ENCODE peak calls at places on chromosomes 11 and 22, in eight cellular contexts. V, E, L, D, O, Y, C and K are unnamed samples. For H3K4me1, the result is how much of the 10 kb centered on the place peaks cover.

GRCh38 chr11:19241260-19242183 is 777 bp upstream of the E2F8 start:
- DNase-seq in L (no peak), O (no peak), C (peak), V (peak), E (no peak), Y (peak), D (peak), K (no peak)

GRCh38 chr22:42643632-42644421 is 3.4 kb upstream of the ATP5MGL start:
- DNase-seq in D (no peak), L (no peak), Y (no peak), V (no peak), E (no peak), C (no peak), O (no peak), K (no peak)

GRCh38 chr11:44625759-44626523 is 60.5 kb downstream of the CD82 start:
- DNase-seq in D (no peak), V (peak), C (no peak), Y (no peak), L (no peak), O (no peak), E (no peak), K (no peak)

GRCh38 chr11:10778217-10778970 is 27.3 kb downstream of the CTR9 start:
- DNase-seq in D (no peak), C (peak), E (peak), V (no peak), O (peak), L (no peak), Y (no peak), K (no peak)

GRCh38 chr11:11931461-11932055 is 76.9 kb downstream of the DKK3 start:
- DNase-seq in E (peak), V (no peak), C (peak), D (peak), O (peak), Y (peak), L (peak), K (peak)

GRCh38 chr11:115924744-115925567 is 420.7 kb upstream of the CADM1 start:
- DNase-seq in C (no peak), E (peak), D (peak), O (peak), L (no peak), Y (no peak), V (no peak), K (peak)

GRCh38 chr11:35523351-35523768 is 2.1 kb downstream of the PAMR1 start:
- DNase-seq in O (no peak), Y (no peak), L (no peak), C (no peak), V (no peak), E (peak), D (no peak), K (no peak)

GRCh38 chr11:96257972-96258951 is 84.7 kb downstream of the MAML2 start:
- DNase-seq in O (peak), E (peak), Y (no peak), C (no peak), V (no peak), L (no peak), D (no peak), K (no peak)

GRCh38 chr22:49776891-49777290 is 50.8 kb downstream of the BRD1 start:
- DNase-seq in Y (no peak), E (no peak), D (no peak), C (no peak), O (peak), V (no peak), L (no peak), K (peak)

GRCh38 chr22:21972293-21972779 is 10.3 kb downstream of the TOP3B start:
- DNase-seq in Y (peak), V (peak), D (peak), C (no peak), O (no peak), L (peak), E (peak), K (no peak)

GRCh38 chr11:94305146-94305545 is 766 bp downstream of the IZUMO1R start:
- DNase-seq in Y (no peak), C (no peak), L (no peak), E (peak), D (no peak), V (no peak), O (no peak), K (peak)

GRCh38 chr11:2521681-2522630 is 77.1 kb downstream of the KCNQ1 start:
- DNase-seq in V (peak), D (no peak), Y (no peak), L (no peak), C (no peak), O (no peak), E (no peak), K (no peak)

GRCh38 chr11:100396281-100396680 is 290.8 kb upstream of the ARHGAP42 start:
- DNase-seq in E (no peak), Y (no peak), C (no peak), D (no peak), L (no peak), O (no peak), V (no peak), K (no peak)

GRCh38 chr11:854601-855342 is 12.1 kb downstream of the TSPAN4 start:
- DNase-seq in V (no peak), C (no peak), O (no peak), D (no peak), L (no peak), Y (no peak), E (no peak), K (no peak)

DNA sequence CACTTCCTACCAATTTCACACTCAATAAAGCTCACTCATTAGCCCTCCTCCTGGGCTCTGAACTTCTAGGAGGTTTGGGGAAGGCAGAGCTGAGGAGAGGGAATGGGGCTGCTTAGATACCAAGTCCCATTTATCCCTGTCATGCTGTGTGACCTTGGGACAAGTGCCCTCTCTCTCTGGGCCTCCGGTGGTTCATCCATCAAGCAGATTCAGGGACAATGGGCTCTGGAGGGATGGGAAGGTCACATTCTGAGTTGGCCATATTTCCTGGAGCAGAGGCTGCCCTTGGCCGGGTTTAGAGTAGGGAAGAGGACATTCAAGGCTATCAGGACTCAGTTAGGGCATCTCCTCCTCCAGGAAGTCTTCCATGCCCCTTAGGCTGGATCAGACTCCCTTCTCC is 66.7 kb downstream of the PDE2A start:
- DNase-seq in L (no peak), C (no peak), Y (no peak), E (no peak), V (no peak), O (no peak), D (no peak), K (no peak)
- H3K27ac ChIP-seq in L (no peak), C (no peak), Y (no peak), E (no peak), V (no peak), O (no peak), D (no peak), K (no peak)

DNA sequence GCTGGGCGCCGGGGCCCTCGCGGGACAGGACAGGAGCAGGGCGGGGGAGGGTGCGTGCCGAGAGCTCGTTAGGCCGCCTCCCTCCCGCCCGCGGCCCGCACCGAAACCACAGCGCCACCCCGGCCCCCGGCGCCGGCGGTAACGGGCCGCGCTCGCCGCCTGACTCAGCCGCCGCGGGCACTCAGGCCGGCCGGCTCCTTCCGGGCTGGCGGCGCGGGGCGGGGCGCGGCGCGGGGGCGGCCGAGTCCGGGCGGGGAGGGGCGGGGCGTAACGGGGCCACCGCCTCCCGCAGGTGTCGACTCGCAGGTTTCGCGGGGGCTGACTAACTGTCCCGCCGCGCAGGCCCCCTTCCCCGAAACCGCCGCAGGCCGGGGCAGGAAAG is at the start of gene AP5B1:
- DNase-seq in O (peak), Y (peak), L (peak), E (peak), D (peak), C (peak), V (peak), K (peak)
- H3K4me1 ChIP-seq in O (under half), Y (under half), L (under half), E (under half), D (under half), C (under half), V (under half), K (under half)

GRCh38 chr22:17777717-17778044 is 3.4 kb upstream of the BID start:
- DNase-seq in O (no peak), V (no peak), L (no peak), E (no peak), C (no peak), D (no peak), Y (no peak), K (no peak)
- H3K27ac ChIP-seq in O (no peak), V (no peak), L (peak), E (no peak), C (peak), D (peak), Y (no peak), K (no peak)

DNA sequence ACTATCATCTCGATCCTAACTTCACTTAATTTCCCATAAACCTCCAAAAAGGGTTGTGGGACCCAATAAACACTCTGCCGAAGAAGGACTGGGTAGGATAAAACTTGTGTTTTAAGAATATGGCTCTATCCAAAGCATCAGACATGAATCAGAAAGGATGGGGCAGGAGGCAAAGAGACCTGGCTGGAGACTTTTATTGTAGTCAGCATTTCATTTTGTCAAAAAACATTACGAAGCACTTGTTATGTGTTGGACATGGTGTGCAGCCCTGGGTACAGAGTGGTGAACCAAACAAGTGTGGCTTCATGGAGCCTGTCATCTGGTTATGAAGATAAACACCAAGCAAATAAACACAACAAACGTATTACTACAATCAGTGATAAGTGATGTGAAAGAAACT is 17.3 kb downstream of the IL10RA start:
- DNase-seq in V (no peak), L (no peak), Y (no peak), E (no peak), D (no peak), O (no peak), C (no peak), K (no peak)
- H3K4me1 ChIP-seq in V (under half), L (under half), Y (under half), E (under half), D (half or more), O (under half), C (under half), K (under half)

GRCh38 chr11:118659314-118659939 is 20.0 kb downstream of the TREH start:
- DNase-seq in O (peak), E (peak), V (peak), D (peak), Y (peak), L (peak), C (peak), K (no peak)

GRCh38 chr11:118657238-118657637 is 22.2 kb downstream of the TREH start:
- DNase-seq in O (no peak), D (peak), C (no peak), V (no peak), Y (no peak), E (no peak), L (no peak), K (no peak)

GRCh38 chr11:118657709-118658108 is 21.7 kb downstream of the TREH start:
- DNase-seq in L (no peak), C (no peak), V (no peak), Y (no peak), D (no peak), E (no peak), O (no peak), K (no peak)

GRCh38 chr11:118659956-118660645 is 19.3 kb downstream of the TREH start:
- DNase-seq in E (no peak), C (no peak), O (no peak), Y (no peak), L (no peak), V (peak), D (no peak), K (no peak)

GRCh38 chr11:118658372-118659313 is 20.8 kb downstream of the TREH start:
- DNase-seq in C (no peak), E (no peak), L (no peak), Y (no peak), V (peak), D (no peak), O (no peak), K (no peak)
- H3K27ac ChIP-seq in C (peak), E (no peak), L (no peak), Y (no peak), V (peak), D (no peak), O (peak), K (no peak)

GRCh38 chr11:47269002-47269828 is 718 bp upstream of the MADD start:
- DNase-seq in Y (peak), E (peak), L (peak), O (peak), C (peak), V (peak), D (peak), K (peak)
- H3K4me1 ChIP-seq in Y (under half), E (under half), L (half or more), O (under half), C (under half), V (under half), D (half or more), K (under half)

GRCh38 chr11:72688486-72688885 is 14.3 kb upstream of the PDE2A start:
- DNase-seq in Y (no peak), L (no peak), V (no peak), D (no peak), C (no peak), E (no peak), O (no peak), K (no peak)

GRCh38 chr11:72687326-72687725 is 13.1 kb upstream of the PDE2A start:
- DNase-seq in V (no peak), Y (no peak), C (no peak), E (no peak), D (no peak), O (no peak), L (no peak), K (no peak)

GRCh38 chr11:72685560-72686480 is 11.6 kb upstream of the PDE2A start:
- DNase-seq in C (peak), V (peak), Y (no peak), E (peak), L (no peak), D (no peak), O (no peak), K (no peak)

GRCh38 chr11:72688929-72689328 is 14.7 kb upstream of the PDE2A start:
- DNase-seq in E (no peak), V (no peak), L (no peak), Y (no peak), O (no peak), C (no peak), D (no peak), K (no peak)

DNA sequence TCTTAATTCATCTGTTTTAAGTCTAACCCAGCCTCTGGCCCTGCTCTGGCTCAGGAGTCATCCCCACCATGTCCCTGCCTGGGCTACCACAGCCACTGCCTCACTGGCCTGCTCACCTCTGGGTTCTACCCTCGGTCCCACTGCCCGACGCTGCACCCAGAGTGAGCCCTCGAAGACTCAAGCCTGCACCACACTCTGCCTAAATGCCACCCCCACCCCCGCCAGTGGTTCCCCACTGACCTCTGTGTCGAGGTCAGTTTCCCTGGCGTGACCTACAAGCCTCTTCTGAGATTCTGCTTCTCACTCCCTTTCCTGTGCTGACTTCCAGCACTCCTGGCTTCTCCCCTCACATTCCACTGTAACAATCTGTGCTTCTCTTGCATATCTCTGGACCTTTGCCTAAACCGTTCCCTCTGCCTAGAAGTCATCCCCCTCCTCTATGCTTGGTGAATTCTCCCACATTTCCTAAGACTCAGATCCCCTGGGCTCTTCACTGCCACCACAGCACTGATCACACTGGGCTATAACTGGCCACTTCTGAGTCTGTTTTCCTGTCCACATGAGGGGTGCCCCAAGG is 12.5 kb upstream of the PDE2A start:
- DNase-seq in L (no peak), Y (no peak), E (peak), C (no peak), O (no peak), D (no peak), V (no peak), K (no peak)
- H3K27ac ChIP-seq in L (no peak), Y (no peak), E (no peak), C (peak), O (no peak), D (no peak), V (no peak), K (no peak)

GRCh38 chr22:27317961-27318360 is 483.6 kb downstream of the MN1 start:
- DNase-seq in C (no peak), L (no peak), D (no peak), E (no peak), O (peak), V (no peak), Y (no peak), K (peak)
- H3K4me1 ChIP-seq in C (under half), L (under half), D (half or more), E (under half), O (under half), V (under half), Y (under half), K (under half)

DNA sequence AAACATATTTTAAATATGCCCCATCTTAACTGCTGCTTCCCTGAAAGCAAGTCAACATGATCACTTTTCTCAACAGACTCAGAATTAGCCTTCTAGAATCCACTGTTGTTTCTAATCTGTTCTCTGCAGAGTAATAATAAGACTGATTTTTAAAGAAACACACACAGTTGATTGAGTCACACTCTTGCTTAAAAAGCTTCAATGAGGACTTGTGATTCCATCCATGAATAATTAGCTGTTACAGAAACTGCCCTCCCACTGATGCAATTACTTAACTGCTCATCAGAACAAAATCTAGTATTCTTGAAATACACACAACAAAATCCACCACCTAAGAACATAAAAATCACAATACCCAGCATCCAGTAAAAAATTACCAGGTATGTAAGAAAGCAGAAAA is 100.5 kb upstream of the TIMP3 start:
- DNase-seq in O (peak), L (no peak), D (no peak), C (no peak), V (no peak), E (peak), Y (no peak), K (peak)
- H3K27ac ChIP-seq in O (no peak), L (no peak), D (no peak), C (peak), V (no peak), E (no peak), Y (no peak), K (no peak)

DNA sequence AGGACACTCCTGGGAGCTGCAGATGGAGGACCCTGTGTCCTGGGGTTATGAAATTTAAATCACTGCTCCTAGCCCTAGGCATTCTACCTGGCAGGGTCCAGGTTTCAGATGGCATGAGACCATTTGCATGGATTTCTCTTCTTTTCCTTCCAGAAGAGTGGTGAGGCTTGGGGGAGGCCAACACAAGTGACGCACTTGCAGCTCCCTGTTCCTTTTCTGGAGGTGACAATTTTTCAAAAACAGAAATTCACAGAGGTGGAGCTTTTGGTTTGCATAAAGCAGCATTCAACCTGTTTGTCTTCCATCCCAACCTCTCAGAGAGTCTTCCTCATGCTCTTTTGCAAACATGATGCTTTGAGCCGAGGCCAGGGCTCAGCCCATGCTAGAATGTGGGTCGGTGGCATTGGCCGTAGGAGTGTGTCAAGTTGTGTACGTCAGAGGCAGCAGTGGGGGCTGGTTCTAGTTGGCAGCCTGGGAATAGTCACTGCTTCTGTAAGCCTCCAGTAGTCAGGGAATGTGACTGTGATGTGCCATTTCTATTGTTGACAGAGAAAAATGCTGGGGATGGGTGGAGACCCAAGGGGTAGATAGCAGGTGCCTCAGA is 6.4 kb downstream of the CRY2 start:
- DNase-seq in E (no peak), O (no peak), C (peak), Y (peak), V (no peak), D (no peak), L (no peak), K (no peak)
- H3K4me1 ChIP-seq in E (under half), O (under half), C (half or more), Y (half or more), V (under half), D (under half), L (under half), K (under half)